ENCODE peak calls at places on chromosomes 4 and X, in six cellular contexts. V, T, J, L, F and C are unnamed samples.

GRCh38 chr4:72473434-72473900 is 95.6 kb downstream of the ADAMTS3 start:
- DNase-seq in V (no peak), T (no peak), J (no peak), L (no peak), F (peak), C (no peak)

GRCh38 chrX:10679387-10679786 is 59.0 kb upstream of the MID1 start:
- DNase-seq in V (no peak), T (no peak), J (no peak), L (no peak), F (no peak), C (no peak)

GRCh38 chrX:106894392-106894909 is 8.7 kb downstream of the RIPPLY1 start:
- DNase-seq in V (peak), T (peak), J (no peak), L (peak), F (peak), C (peak)

GRCh38 chr4:45033676-45034410 is 307.5 kb upstream of the GNPDA2 start:
- DNase-seq in V (no peak), T (no peak), J (no peak), L (no peak), F (no peak), C (no peak)

GRCh38 chr4:57077550-57078311 is 32.5 kb downstream of the IGFBP7 start:
- DNase-seq in V (no peak), T (peak), J (no peak), L (no peak), F (no peak), C (no peak)

GRCh38 chrX:128653524-128653923 is 601.3 kb upstream of the ACTRT1 start:
- DNase-seq in V (no peak), T (no peak), J (no peak), L (no peak), F (no peak), C (no peak)

GRCh38 chr4:33649015-33649414 is 2595.3 kb downstream of the ARAP2 start:
- DNase-seq in V (no peak), T (no peak), J (no peak), L (no peak), F (no peak), C (no peak)

GRCh38 chrX:9880912-9881311 is 86.2 kb upstream of the CLDN34 start:
- DNase-seq in V (no peak), T (no peak), J (no peak), L (no peak), F (no peak), C (no peak)

GRCh38 chrX:5236749-5237148 is 991.9 kb downstream of the NLGN4X start:
- DNase-seq in V (no peak), T (no peak), J (no peak), L (no peak), F (no peak), C (no peak)

GRCh38 chrX:103407776-103408175 is 31.4 kb downstream of the BEX3 start:
- DNase-seq in V (no peak), T (no peak), J (no peak), L (no peak), F (no peak), C (no peak)

GRCh38 chr4:65668201-65669007 is 1.9 kb downstream of the EPHA5 start:
- DNase-seq in V (peak), T (no peak), J (no peak), L (no peak), F (no peak), C (no peak)

GRCh38 chr4:40972722-40973121 is 223.0 kb downstream of the NSUN7 start:
- DNase-seq in V (no peak), T (no peak), J (no peak), L (no peak), F (no peak), C (no peak)

GRCh38 chr4:183905081-183905592 is at the start of gene STOX2:
- DNase-seq in V (peak), T (peak), J (no peak), L (peak), F (no peak), C (no peak)
- TF ChIP-seq POLR2A in V (no peak), T (no peak), J (no peak), L (no peak), F (no peak), C (no peak)

DNA sequence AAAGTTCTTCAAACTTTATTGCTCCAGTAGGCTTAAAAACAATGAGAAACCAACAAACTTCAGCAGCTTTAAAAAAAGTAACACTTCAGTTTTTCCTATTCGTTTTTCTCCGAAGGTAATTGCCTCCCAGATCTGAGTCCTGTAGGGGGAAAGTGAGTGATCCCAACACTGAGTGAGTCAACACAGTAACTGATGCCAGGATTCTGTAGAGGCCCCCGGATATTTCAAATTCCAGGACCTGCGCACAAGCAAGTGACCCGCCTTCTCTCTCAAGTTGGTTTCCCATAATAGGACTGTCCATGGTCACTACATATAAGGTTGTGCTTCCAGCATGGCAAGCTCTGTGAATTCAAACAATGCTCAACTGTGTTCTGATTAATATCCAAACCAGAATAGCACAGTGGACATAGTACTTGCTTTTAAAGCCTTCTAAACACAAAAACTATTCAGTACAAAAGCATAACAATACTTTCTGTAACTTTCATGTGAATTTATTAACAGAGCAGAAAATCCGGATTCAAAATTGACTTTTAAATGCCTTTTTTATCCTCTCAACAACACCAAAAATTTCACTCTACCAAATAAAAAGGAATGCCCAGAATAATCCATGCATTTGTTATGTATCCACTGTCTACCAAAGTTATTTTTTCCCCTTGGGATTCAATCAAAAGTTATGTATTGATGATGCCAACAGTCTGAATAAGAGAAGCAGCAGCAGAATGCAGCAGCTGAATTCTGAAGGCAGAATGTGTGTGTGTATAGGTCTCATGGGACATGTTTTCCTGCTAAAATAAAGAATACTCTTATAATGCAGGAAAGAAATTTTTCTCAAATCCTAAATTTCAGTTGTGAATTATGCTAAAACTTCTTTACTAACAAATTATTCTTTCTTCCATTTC is at the start of gene DMD:
- DNase-seq in V (no peak), T (peak), J (no peak), L (no peak), F (no peak), C (no peak)
- TF ChIP-seq TAF1 in V (no peak), T (no peak), J (no peak), L (no peak), F (no peak), C (no peak)

GRCh38 chr4:141134051-141134450 is 782 bp upstream of the RNF150 start:
- DNase-seq in V (no peak), T (no peak), J (no peak), L (no peak), F (no peak), C (no peak)
- TF ChIP-seq POLR2AphosphoS5 in V (no peak), T (no peak), J (no peak), L (no peak), F (no peak), C (no peak)

GRCh38 chrX:120559799-120560198 is 963 bp downstream of the CUL4B start:
- DNase-seq in V (no peak), T (no peak), J (no peak), L (no peak), F (no peak), C (no peak)

GRCh38 chrX:120562569-120562926 is 1.8 kb upstream of the CUL4B start:
- DNase-seq in V (no peak), T (no peak), J (no peak), L (no peak), F (no peak), C (no peak)

GRCh38 chrX:120560405-120560841 is 339 bp downstream of the CUL4B start:
- DNase-seq in V (no peak), T (peak), J (no peak), L (no peak), F (no peak), C (no peak)

GRCh38 chrX:120561634-120562568 is 1.1 kb upstream of the CUL4B start:
- DNase-seq in V (no peak), T (no peak), J (no peak), L (no peak), F (no peak), C (no peak)

DNA sequence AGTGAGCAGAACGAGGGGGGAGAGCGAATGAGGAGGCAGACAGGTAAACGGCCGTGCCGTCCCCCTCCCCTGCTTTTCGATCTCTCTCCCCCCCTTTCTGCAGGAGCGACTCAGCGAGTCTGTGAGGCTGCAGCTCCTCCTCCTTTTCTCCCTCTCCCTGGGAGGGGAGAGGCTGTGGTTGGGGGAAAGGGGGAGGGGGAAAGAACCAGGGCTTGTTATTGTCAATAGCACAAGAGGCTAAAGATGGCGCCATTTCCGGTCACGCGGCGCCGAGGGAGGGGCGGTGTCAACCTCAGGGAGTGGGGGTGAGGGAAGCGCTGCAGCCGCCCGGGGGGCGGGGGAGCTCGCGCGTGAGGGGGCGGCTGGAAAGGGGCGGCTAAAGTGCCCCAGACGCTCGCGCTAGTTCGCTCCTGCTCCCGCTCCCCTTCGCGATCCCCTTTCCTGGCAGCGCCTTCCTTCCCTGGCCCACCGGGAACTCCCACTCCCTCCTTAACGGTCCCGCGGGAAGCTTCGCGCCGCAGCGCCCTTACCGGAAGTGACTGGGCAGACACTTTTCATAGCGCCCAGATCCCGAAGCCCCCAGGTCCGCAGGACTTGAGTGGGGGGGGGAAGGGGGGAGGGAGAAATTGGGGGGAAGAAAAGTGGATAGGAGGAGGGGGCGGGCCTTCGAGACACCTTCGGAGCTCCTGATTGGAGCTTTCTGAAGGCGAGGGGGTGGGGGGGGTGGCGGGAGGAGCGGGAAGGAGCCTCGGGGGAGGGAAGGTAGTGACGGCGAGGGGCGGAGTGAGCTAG is at the start of gene CUL4B:
- DNase-seq in V (peak), T (peak), J (peak), L (peak), F (peak), C (peak)
- TF ChIP-seq POLR2A in V (peak), T (peak), J (peak), L (peak), F (peak), C (peak)

GRCh38 chrX:66408507-66408906 is 230.4 kb downstream of the EDA2R start:
- DNase-seq in V (no peak), T (no peak), J (peak), L (no peak), F (peak), C (no peak)
- TF ChIP-seq TAF1 in V (no peak), T (no peak), J (no peak), L (no peak), F (no peak), C (no peak)

DNA sequence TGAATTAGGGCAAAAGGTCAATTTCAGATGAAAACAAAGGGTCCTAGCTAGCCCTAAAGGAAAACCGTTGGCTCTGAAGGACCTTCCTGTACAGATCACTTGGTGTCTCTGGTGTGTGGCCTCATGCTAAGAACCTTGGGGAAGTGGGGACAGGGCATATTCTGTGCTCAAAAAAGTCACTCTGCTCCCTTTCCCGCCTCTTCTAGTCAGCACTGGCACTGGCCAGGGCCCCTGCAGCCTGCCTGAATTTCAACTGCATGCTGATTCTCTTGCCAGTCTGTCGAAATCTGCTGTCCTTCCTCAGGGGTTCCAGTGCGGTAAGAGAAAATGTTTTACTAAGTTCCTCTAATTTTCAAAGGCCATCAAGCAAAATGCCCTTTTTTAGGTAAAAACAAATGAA is 3.4 kb downstream of the CYBB start:
- DNase-seq in V (no peak), T (no peak), J (no peak), L (no peak), F (no peak), C (no peak)
- TF ChIP-seq POLR2AphosphoS5 in V (no peak), T (no peak), J (no peak), L (no peak), F (no peak), C (no peak)

DNA sequence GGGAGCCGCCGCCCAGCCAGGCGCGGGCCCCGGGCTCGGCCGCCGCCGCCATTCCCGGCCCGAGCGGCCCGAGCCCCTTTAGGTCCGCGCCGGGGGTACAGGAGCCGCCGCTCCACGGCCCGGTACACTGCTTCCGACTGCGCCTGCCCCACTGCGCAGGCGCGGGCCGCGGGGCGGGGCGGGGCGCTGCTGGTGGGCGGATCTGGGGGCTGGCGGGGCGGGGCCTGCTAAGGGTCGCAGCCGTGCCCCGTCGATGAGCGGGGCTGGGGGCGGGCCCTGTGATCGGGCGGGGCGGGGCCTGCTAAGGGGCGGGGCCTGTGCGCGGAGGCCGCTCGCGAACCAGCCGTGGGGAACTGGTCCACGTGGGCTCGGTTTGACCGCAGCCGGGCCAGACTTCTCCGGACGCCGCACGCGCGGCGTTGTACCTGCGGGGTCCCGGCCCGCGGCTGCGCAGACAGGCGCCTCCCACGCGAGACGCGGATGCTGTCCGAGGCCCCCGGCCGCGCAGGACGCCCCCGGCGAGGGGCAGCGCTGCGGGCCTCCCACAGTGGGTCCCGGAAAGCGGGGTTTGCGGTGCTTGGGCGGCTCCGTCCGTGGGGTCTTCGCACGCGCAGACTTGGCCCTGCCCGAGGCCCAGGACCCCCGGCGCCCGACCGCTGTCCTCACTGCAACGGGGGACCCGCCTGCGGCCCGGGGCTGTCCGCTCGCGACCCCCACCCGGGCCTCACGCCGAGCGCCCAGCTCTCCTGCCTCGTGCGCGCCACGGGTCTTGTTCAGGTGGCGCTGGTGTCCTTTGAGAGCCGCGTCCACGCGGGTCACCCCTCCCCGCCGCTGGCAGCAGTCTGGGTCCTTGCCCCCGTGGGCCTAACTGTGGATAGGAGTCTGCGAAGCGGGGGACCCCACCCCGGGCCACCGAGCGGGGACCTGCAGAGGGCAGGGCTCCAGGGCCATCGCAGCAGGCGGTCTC is at the start of gene DGKQ:
- DNase-seq in V (peak), T (peak), J (no peak), L (peak), F (peak), C (peak)
- TF ChIP-seq POLR2A in V (no peak), T (no peak), J (peak), L (no peak), F (peak), C (no peak)

GRCh38 chr4:149790172-149790907 is 25.3 kb downstream of the IQCM start:
- DNase-seq in V (no peak), T (no peak), J (no peak), L (no peak), F (no peak), C (no peak)
- TF ChIP-seq TAF1 in V (no peak), T (no peak), J (no peak), L (no peak), F (no peak), C (no peak)

DNA sequence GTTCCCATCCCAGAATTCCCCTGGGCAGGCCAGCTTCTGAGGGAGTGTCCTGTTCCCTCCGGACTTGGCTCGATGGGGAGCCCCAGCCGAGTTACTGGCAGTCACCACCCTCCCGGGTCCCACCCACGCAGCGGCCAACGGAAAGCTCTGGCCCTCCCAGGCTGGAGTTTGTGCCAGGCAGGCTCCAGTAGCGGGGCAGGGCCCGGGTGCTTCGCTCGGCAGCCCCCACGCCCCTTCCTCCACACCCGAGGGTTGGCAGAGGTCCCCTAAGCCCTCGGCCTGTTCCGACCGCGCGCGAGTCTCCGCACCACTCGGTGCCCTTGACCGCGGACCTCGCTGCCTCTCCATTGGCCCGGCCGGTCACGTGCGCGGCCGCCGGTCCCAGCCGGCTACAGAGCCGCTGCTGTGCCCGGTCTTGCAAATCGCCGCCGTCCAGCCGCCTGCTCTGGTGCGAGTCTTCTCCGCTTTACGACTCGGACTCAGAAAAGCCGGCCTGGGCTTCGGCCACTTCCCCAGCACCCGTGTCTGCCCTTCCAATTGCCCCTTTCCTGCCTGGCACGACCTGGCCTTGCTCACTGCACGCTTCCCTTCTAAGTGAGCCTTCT is 20.8 kb upstream of the MTM1 start:
- DNase-seq in V (peak), T (no peak), J (no peak), L (no peak), F (peak), C (no peak)
- TF ChIP-seq POLR2AphosphoS5 in V (no peak), T (peak), J (no peak), L (no peak), F (no peak), C (no peak)

GRCh38 chrX:49172280-49172780 is 632 bp downstream of the PLP2 start:
- DNase-seq in V (peak), T (no peak), J (no peak), L (peak), F (peak), C (no peak)
- TF ChIP-seq POLR2A in V (no peak), T (no peak), J (peak), L (no peak), F (no peak), C (no peak)